ENCODE peak calls at places on chromosomes 11 and 22, in five cellular contexts. C is pancreas, N is neural crest cell, D is esophagus muscularis mucosa, J is ascending aorta. R is an unnamed sample.

GRCh38 chr11:2769779-2770555 is 70.2 kb upstream of the KCNQ1OT1 start:
- DNase-seq in C (peak), N (no peak), J (peak), D (peak), R (peak)

GRCh38 chr11:69114811-69115523 is 40.8 kb upstream of the SMIM38 start:
- DNase-seq in D (no peak), J (no peak), C (peak), N (no peak), R (peak)

GRCh38 chr22:27995801-27996528 is 76.9 kb upstream of the PITPNB start:
- DNase-seq in N (no peak), C (no peak), D (no peak), J (no peak), R (peak)

GRCh38 chr22:20183823-20184222 is 33.0 kb upstream of the CCDC188 start:
- DNase-seq in C (no peak), N (no peak), D (no peak), J (no peak), R (no peak)

GRCh38 chr11:61103851-61104423 is 1.6 kb downstream of the CD5 start:
- DNase-seq in D (no peak), J (no peak), N (no peak), C (no peak), R (no peak)

GRCh38 chr11:97072420-97072819 is 682.6 kb downstream of the JRKL start:
- DNase-seq in J (no peak), D (no peak), N (no peak), C (no peak), R (no peak)

GRCh38 chr11:1197886-1198765 is 24.7 kb upstream of the MUC5B start:
- DNase-seq in C (peak), D (no peak), J (peak), N (no peak), R (peak)

GRCh38 chr11:4084406-4084805 is 10.2 kb upstream of the RRM1 start:
- DNase-seq in J (no peak), N (no peak), D (peak), C (no peak), R (no peak)

GRCh38 chr11:113193077-113193476 is 121.3 kb upstream of the TTC12 start:
- DNase-seq in N (no peak), C (no peak), D (no peak), J (no peak), R (no peak)

GRCh38 chr11:12290477-12290922 is 86.9 kb upstream of the PARVA start:
- DNase-seq in C (no peak), J (no peak), N (no peak), D (no peak), R (no peak)

GRCh38 chr11:88175004-88175706 is at the start of gene RAB38:
- DNase-seq in J (no peak), C (peak), N (peak), D (no peak), R (peak)

GRCh38 chr22:37196539-37197450 is 8.7 kb upstream of the C1QTNF6 start:
- DNase-seq in N (no peak), C (peak), D (no peak), J (peak), R (peak)

GRCh38 chr11:76288166-76288978 is 82.1 kb upstream of the WNT11 start:
- DNase-seq in D (no peak), C (no peak), N (no peak), J (no peak), R (no peak)

GRCh38 chr22:43042101-43042780 is 27.3 kb upstream of the PACSIN2 start:
- DNase-seq in D (no peak), C (no peak), N (no peak), J (no peak), R (no peak)

GRCh38 chr11:86483591-86484163 is 109.0 kb downstream of the CCDC81 start:
- DNase-seq in N (no peak), D (no peak), J (peak), C (no peak), R (no peak)

GRCh38 chr22:30564766-30565118 is 9.7 kb downstream of the GAL3ST1 start:
- DNase-seq in D (no peak), J (no peak), N (no peak), C (no peak), R (no peak)

GRCh38 chr22:21642584-21643448 is 714 bp downstream of the SDF2L1 start:
- DNase-seq in N (peak), C (peak), D (no peak), J (no peak), R (no peak)

GRCh38 chr22:43592470-43592869 is 180.7 kb downstream of the MPPED1 start:
- DNase-seq in N (peak), D (peak), J (no peak), C (no peak), R (no peak)

GRCh38 chr11:34050536-34050935 is 995 bp upstream of the CAPRIN1 start:
- DNase-seq in C (no peak), J (no peak), D (no peak), N (no peak), R (no peak)

GRCh38 chr11:12559011-12559410 is 115.2 kb upstream of the TEAD1 start:
- DNase-seq in C (no peak), J (no peak), N (no peak), D (no peak), R (no peak)

GRCh38 chr11:69030324-69030723 is 17.3 kb upstream of the MRGPRF start:
- DNase-seq in N (no peak), J (no peak), C (no peak), D (no peak), R (no peak)

GRCh38 chr22:45149671-45150070 is 14.1 kb upstream of the NUP50 start:
- DNase-seq in N (no peak), D (no peak), C (no peak), J (no peak), R (no peak)

DNA sequence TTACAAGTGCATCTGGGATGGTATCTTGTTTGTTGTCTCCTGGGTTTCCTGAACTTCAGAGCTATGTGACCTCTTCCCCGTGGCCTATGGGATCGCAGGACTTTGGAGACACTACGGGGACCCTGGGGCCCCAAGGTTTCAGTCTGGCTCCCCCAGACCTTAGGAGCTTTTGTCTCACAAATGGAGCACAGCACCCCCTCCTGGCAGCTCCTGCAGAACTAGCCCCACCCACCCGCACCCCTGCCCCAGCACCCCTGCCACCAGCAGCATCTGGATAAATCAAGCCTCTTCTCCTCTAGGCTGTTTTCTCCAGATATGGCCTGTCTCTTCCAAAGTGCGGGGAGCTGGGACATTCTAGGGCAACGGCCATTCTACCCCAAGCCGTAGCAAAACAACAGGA is 10.4 kb downstream of the RCOR2 start:
- DNase-seq in J (no peak), C (no peak), D (no peak), N (no peak), R (no peak)
- TF ChIP-seq CTCF in J (peak), C (peak), D (peak), N (peak), R (peak)

GRCh38 chr11:31199403-31199802 is 170.1 kb downstream of the DCDC1 start:
- DNase-seq in C (no peak), D (no peak), N (no peak), J (no peak), R (no peak)
- TF ChIP-seq CTCF in C (no peak), D (no peak), N (no peak), J (no peak), R (no peak)

GRCh38 chr11:133991101-133991500 is 34.3 kb upstream of the IGSF9B start:
- DNase-seq in C (no peak), J (no peak), N (no peak), D (no peak), R (no peak)

GRCh38 chr11:133990501-133990900 is 33.7 kb upstream of the IGSF9B start:
- DNase-seq in C (no peak), J (no peak), D (no peak), N (no peak), R (peak)

GRCh38 chr11:133993921-133994320 is 37.2 kb upstream of the IGSF9B start:
- DNase-seq in C (no peak), D (no peak), J (no peak), N (no peak), R (no peak)

GRCh38 chr11:133993107-133993506 is 36.3 kb upstream of the IGSF9B start:
- DNase-seq in N (no peak), C (no peak), J (no peak), D (no peak), R (no peak)

DNA sequence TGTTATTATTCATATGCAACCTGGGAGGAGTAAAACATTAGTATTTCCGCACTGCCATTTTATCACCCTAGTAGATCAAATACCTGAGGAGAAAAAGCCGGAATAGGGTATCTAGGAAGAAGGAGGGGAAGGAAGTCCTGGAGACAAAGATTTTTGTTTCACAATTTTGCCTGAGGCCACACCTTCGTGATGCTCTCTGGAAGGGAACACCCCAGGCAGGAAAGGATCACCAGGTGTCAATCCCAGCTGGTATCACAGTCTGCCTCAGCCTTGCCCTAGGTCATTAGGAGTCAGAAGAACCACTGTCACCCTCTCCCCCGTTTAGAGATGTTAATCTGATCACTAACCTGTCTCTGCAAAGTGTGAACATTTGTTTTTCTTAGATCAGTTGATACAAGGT is 35.4 kb upstream of the IGSF9B start:
- DNase-seq in C (no peak), D (no peak), J (no peak), N (no peak), R (no peak)
- TF ChIP-seq CTCF in C (no peak), D (no peak), J (no peak), N (no peak), R (no peak)

DNA sequence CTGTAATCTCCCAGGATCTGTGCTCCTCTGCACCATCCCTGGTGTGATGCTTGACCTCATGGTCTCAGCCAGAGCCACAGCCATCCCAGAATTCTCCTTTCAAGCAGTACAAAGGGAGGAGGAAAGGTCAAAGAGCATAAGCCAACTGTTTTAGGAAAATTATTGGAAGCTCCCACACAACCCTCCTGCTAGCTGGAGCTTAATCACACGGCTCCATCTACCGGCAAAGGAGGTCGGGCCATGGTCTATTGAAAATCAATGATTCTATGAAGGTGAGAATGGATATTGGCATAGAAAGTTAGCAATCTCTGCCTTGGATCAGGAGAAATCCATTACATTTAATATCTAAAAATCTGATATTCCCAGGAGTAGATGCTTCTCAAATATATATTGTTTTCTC is 259.5 kb downstream of the NTM start:
- DNase-seq in N (no peak), J (no peak), D (no peak), C (no peak), R (no peak)
- TF ChIP-seq CTCF in N (peak), J (no peak), D (no peak), C (no peak), R (no peak)

DNA sequence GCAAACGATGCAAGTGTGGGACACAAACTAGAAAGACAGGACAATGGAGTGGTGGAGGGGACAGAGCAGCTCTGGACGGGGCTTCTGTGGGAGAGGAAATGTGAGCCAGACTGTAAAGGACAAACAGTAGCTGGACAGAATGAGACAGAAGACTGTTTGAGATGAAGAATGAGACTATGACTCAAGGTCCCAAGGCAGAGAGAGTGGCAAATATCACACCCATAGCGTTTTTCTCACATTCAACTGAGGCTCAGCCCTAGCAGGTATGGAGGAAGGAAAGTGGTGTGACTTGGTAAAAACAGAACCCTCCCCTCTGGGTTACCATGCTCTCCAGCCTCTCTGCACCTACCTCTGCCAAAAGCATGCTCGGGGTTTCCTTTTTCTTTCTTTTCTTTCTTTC is 96.5 kb downstream of the RPL27A start:
- DNase-seq in J (no peak), D (no peak), N (no peak), C (no peak), R (no peak)
- TF ChIP-seq CTCF in J (no peak), D (no peak), N (no peak), C (no peak), R (no peak)

R was measured in left lung.